ENCODE peak calls at places on chromosomes 3 and 15, in ten cellular contexts. D, P, E, G, R, C, S, I, B and M are unnamed samples. For H3K27me3, the result is how much of the 10 kb centered on the place peaks cover.

GRCh38 chr15:25180606-25181289 is 226.0 kb downstream of the SNRPN start:
- DNase-seq in D (peak), P (no peak), E (no peak), G (no peak), R (peak), C (no peak), S (no peak), I (no peak), B (peak), M (no peak)

GRCh38 chr3:10556312-10556711 is 50.9 kb upstream of the ATP2B2 start:
- DNase-seq in D (no peak), P (no peak), E (no peak), G (no peak), R (no peak), C (no peak), S (no peak), I (no peak), B (no peak), M (no peak)

GRCh38 chr15:88674661-88675060 is 35.8 kb downstream of the ISG20 start:
- DNase-seq in D (no peak), P (no peak), E (no peak), G (no peak), R (no peak), C (no peak), S (no peak), I (no peak), B (no peak), M (no peak)

GRCh38 chr15:70526221-70526973 is 237.0 kb downstream of the UACA start:
- DNase-seq in D (no peak), P (peak), E (peak), G (peak), R (no peak), C (no peak), S (peak), I (peak), B (peak), M (no peak)

GRCh38 chr3:86921981-86922680 is 68.8 kb downstream of the VGLL3 start:
- DNase-seq in D (no peak), P (peak), E (no peak), G (no peak), R (no peak), C (no peak), S (peak), I (peak), B (no peak), M (no peak)

GRCh38 chr15:81098884-81099601 is 35.0 kb upstream of the CFAP161 start:
- DNase-seq in D (no peak), P (no peak), E (no peak), G (no peak), R (no peak), C (no peak), S (no peak), I (no peak), B (peak), M (no peak)

GRCh38 chr3:7285502-7285901 is 424.6 kb downstream of the GRM7 start:
- DNase-seq in D (no peak), P (no peak), E (no peak), G (no peak), R (no peak), C (no peak), S (no peak), I (no peak), B (no peak), M (no peak)

GRCh38 chr3:13546667-13547171 is 2.2 kb upstream of the FBLN2 start:
- DNase-seq in D (no peak), P (peak), E (no peak), G (peak), R (no peak), C (no peak), S (peak), I (peak), B (no peak), M (no peak)

GRCh38 chr3:59163953-59164352 is 114.1 kb upstream of the CFAP20DC start:
- DNase-seq in D (no peak), P (peak), E (no peak), G (no peak), R (no peak), C (no peak), S (peak), I (no peak), B (no peak), M (no peak)

GRCh38 chr3:99690761-99691369 is 52.5 kb downstream of the COL8A1 start:
- DNase-seq in D (no peak), P (no peak), E (no peak), G (no peak), R (no peak), C (no peak), S (no peak), I (no peak), B (no peak), M (no peak)

GRCh38 chr3:10286596-10287295 is 6.0 kb downstream of the GHRL start:
- DNase-seq in D (no peak), P (peak), E (peak), G (peak), R (no peak), C (peak), S (peak), I (peak), B (no peak), M (no peak)

GRCh38 chr3:170848294-170848917 is 21.6 kb downstream of the RPL22L1 start:
- DNase-seq in D (no peak), P (no peak), E (no peak), G (peak), R (no peak), C (no peak), S (peak), I (peak), B (no peak), M (no peak)

GRCh38 chr3:26058774-26059455 is 269.0 kb downstream of the OXSM start:
- DNase-seq in D (no peak), P (no peak), E (no peak), G (no peak), R (no peak), C (no peak), S (no peak), I (no peak), B (no peak), M (no peak)

GRCh38 chr3:197151562-197151961 is 121.9 kb upstream of the MELTF start:
- DNase-seq in D (peak), P (peak), E (no peak), G (peak), R (no peak), C (no peak), S (peak), I (peak), B (no peak), M (peak)

GRCh38 chr3:25592510-25592968 is 72.2 kb downstream of the TOP2B start:
- DNase-seq in D (no peak), P (peak), E (no peak), G (peak), R (no peak), C (no peak), S (peak), I (peak), B (no peak), M (peak)

GRCh38 chr3:178709047-178709446 is 172.8 kb downstream of the KCNMB2 start:
- DNase-seq in D (no peak), P (no peak), E (no peak), G (no peak), R (no peak), C (no peak), S (no peak), I (no peak), B (no peak), M (no peak)

GRCh38 chr3:23611737-23612295 is 193.9 kb upstream of the UBE2E1 start:
- DNase-seq in D (peak), P (peak), E (no peak), G (peak), R (peak), C (no peak), S (peak), I (peak), B (no peak), M (no peak)

GRCh38 chr3:101690972-101691371 is 4.5 kb upstream of the RPL24 start:
- DNase-seq in D (no peak), P (no peak), E (no peak), G (no peak), R (no peak), C (no peak), S (no peak), I (no peak), B (no peak), M (no peak)

GRCh38 chr3:103112273-103112672 is 677.5 kb downstream of the ZPLD1 start:
- DNase-seq in D (no peak), P (no peak), E (no peak), G (no peak), R (no peak), C (no peak), S (no peak), I (no peak), B (no peak), M (no peak)

GRCh38 chr3:113643583-113643982 is 52.9 kb downstream of the USF3 start:
- DNase-seq in D (no peak), P (no peak), E (no peak), G (no peak), R (no peak), C (no peak), S (no peak), I (no peak), B (no peak), M (no peak)

GRCh38 chr3:9214599-9214998 is 34.8 kb downstream of the SRGAP3 start:
- DNase-seq in D (no peak), P (peak), E (no peak), G (no peak), R (no peak), C (no peak), S (peak), I (peak), B (no peak), M (peak)

GRCh38 chr3:144900366-144900765 is 928.7 kb downstream of the DIPK2A start:
- DNase-seq in D (no peak), P (no peak), E (no peak), G (no peak), R (no peak), C (no peak), S (peak), I (peak), B (no peak), M (no peak)

GRCh38 chr3:168839692-168840091 is 744.0 kb upstream of the GOLIM4 start:
- DNase-seq in D (no peak), P (no peak), E (no peak), G (no peak), R (no peak), C (no peak), S (no peak), I (no peak), B (no peak), M (no peak)

GRCh38 chr3:69320867-69321266 is 65.0 kb downstream of the FRMD4B start:
- DNase-seq in D (no peak), P (no peak), E (no peak), G (no peak), R (no peak), C (no peak), S (no peak), I (no peak), B (no peak), M (no peak)

GRCh38 chr15:57284535-57284934 is 91.8 kb upstream of the CGNL1 start:
- DNase-seq in D (no peak), P (no peak), E (no peak), G (no peak), R (no peak), C (no peak), S (no peak), I (no peak), B (no peak), M (no peak)

GRCh38 chr3:134883697-134884385 is 88.8 kb downstream of the EPHB1 start:
- DNase-seq in D (no peak), P (peak), E (no peak), G (no peak), R (no peak), C (no peak), S (peak), I (no peak), B (peak), M (no peak)

GRCh38 chr15:76904461-76905012 is 603 bp downstream of the SCAPER start:
- DNase-seq in D (peak), P (no peak), E (peak), G (peak), R (no peak), C (peak), S (peak), I (peak), B (no peak), M (no peak)

GRCh38 chr3:16249336-16249735 is 15.4 kb downstream of the DPH3 start:
- DNase-seq in D (no peak), P (no peak), E (no peak), G (peak), R (no peak), C (no peak), S (peak), I (peak), B (peak), M (no peak)

GRCh38 chr3:66121288-66121687 is 82.6 kb upstream of the MAGI1 start:
- DNase-seq in D (no peak), P (peak), E (no peak), G (peak), R (no peak), C (no peak), S (peak), I (peak), B (no peak), M (no peak)

GRCh38 chr3:50336452-50337174 is 4.0 kb downstream of the RASSF1 start:
- DNase-seq in D (peak), P (no peak), E (no peak), G (no peak), R (no peak), C (no peak), S (peak), I (peak), B (no peak), M (no peak)

GRCh38 chr3:107846282-107846852 is 244.5 kb downstream of the CD47 start:
- DNase-seq in D (peak), P (peak), E (peak), G (peak), R (no peak), C (peak), S (peak), I (peak), B (no peak), M (peak)

GRCh38 chr3:48157215-48157840 is 30.9 kb downstream of the CDC25A start:
- DNase-seq in D (no peak), P (peak), E (no peak), G (no peak), R (no peak), C (no peak), S (peak), I (no peak), B (peak), M (no peak)

GRCh38 chr15:74399511-74400312 is 32.3 kb upstream of the CYP11A1 start:
- DNase-seq in D (no peak), P (peak), E (no peak), G (peak), R (no peak), C (peak), S (peak), I (no peak), B (peak), M (no peak)

GRCh38 chr3:128681277-128681829 is 30.7 kb upstream of the RPN1 start:
- DNase-seq in D (no peak), P (peak), E (no peak), G (no peak), R (no peak), C (no peak), S (no peak), I (no peak), B (no peak), M (no peak)

DNA sequence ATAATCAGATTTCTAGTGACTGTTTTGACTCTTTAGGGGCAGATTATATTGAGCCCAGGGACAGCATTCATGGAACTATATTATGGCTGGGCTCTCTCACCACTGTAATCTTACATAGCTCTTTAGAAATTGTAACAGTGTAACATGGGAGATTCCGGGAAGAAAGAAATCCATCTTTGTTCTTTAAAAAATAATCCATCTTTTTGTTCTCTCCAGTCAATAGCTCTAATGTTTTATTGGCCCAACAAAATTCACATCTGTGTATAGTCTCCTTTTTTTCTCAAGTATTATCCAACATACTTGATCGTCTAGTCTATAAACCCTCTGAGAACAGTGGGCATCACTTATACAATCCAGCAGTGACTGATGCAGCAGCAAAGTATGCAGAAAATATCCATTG is 277.1 kb upstream of the PLSCR5 start:
- DNase-seq in D (no peak), P (no peak), E (no peak), G (no peak), R (no peak), C (no peak), S (no peak), I (no peak), B (no peak), M (no peak)
- H3K27me3 ChIP-seq in D (under half), P (under half), E (under half), G (under half), R (under half), C (under half), S (under half), I (under half), B (under half), M (under half)

DNA sequence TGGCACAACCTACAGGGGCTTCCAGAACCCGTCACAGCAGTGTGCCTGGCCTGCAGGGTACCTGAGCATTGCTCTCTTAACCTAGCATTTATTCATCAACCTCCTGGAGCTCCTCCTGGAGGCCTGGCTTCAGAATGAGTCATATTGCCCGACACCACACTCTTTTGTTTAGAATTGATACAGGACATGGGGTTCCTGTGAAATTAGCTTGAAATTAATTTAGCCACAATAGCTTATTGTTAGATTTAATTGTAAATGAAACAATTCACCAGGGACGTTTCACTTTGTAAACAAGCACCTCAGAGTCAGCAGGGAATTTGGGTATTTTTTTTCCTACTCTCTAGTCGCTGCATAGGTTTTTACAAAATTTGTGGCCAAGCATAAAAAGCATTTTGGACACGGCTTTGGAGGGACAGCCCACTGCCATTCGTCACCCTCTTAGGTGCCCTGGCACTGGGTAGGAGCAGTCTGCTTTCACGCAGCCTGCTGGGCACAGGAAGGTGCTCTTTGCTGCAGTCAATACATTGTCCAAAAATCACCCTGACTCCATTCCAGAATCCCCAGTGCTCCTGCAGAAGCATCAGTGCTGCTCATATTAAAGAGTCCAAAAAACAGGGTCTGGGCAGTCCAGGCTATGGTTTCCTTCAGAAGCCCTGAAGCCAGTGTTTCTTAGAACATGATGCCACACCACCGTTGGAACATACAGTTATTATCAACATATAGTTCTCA is 60.8 kb upstream of the MEF2A start:
- DNase-seq in D (no peak), P (peak), E (peak), G (peak), R (no peak), C (no peak), S (peak), I (peak), B (peak), M (no peak)
- H3K4me3 ChIP-seq in D (no peak), P (no peak), E (no peak), G (no peak), R (no peak), C (no peak), S (no peak), I (no peak), B (no peak), M (no peak)

DNA sequence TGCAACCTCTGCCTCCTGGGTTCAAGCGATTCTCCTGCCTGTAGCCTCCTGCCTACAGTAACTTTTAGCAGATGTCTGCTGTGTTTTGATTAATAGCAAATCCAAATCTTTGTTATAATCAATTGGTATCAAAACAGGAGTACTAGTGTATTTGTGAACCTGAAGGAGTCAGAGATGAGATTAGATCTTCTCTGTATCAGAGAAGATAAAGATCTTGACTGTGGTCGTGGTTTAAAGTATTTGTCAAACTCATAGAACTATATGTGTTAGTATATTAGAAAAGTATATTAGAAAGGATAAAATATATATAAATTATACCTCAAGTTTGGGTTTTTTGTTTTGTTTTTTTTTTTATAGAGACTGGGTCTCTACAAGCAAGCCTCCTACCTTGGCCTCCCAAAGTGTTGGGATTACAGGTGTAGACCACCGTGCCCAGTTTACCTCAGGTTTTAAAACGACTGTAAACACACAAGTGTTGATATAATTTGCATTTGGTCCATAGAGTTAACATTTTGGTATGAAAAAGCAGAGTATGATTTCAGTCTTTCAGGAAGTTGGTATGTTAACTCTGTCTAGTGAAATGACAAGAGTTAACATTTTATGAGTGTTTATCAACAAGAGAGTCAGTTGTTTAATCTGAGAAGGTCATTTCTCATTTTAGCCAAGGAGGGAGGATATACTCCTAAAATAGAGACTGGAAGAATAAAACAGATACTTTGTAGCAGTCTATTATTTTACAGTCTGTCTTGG is 18.3 kb downstream of the RTF1 start:
- DNase-seq in D (no peak), P (no peak), E (no peak), G (no peak), R (no peak), C (no peak), S (no peak), I (no peak), B (no peak), M (no peak)
- H3K27me3 ChIP-seq in D (under half), P (under half), E (under half), G (under half), R (under half), C (under half), S (under half), I (under half), B (under half), M (under half)

GRCh38 chr15:27669641-27670040 is 429.5 kb downstream of the OCA2 start:
- DNase-seq in D (no peak), P (no peak), E (no peak), G (no peak), R (no peak), C (no peak), S (no peak), I (no peak), B (no peak), M (no peak)

GRCh38 chr15:27665002-27665401 is 434.1 kb downstream of the OCA2 start:
- DNase-seq in D (no peak), P (no peak), E (no peak), G (no peak), R (no peak), C (no peak), S (no peak), I (no peak), B (no peak), M (no peak)

GRCh38 chr15:27671794-27672438 is 427.2 kb downstream of the OCA2 start:
- DNase-seq in D (no peak), P (no peak), E (no peak), G (no peak), R (no peak), C (no peak), S (no peak), I (no peak), B (no peak), M (no peak)

GRCh38 chr15:27670481-27670880 is 428.6 kb downstream of the OCA2 start:
- DNase-seq in D (no peak), P (no peak), E (no peak), G (no peak), R (no peak), C (no peak), S (no peak), I (no peak), B (no peak), M (no peak)

DNA sequence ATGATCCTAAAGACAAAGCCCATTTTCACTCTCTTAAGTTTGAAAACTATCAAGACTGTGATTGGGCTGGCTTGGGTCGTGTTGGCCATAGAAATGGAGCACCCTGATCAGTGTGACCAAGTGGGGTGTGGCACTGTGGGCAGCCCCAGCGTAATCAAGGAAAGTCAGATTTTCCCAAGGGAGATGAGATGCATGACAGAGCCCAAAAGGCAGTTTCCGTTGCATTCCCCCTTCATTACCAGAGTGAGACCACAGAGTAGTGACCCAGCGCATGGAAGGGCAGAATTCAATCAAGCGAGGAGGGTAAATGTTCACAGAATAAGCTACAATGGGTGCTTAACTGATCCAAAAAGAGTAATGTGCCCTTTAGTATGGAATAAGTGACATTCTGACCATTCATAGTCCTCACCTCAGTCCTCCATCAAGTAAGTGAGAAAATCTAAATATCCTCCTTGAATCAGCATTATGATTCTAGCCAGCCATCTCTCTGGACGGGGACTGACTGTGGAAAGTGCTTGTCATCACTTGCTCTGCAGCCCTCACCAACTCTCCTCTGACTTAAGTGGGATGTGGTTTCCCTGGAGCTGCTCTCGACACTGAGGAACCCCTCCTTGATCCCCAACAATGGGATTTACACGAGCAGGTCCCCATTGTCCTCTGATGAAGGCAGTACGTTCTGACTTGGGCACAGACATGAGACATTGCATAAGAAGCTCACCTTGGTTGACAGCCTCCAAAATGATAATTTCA is 430.5 kb downstream of the OCA2 start:
- DNase-seq in D (no peak), P (no peak), E (no peak), G (no peak), R (no peak), C (no peak), S (no peak), I (no peak), B (no peak), M (no peak)
- H3K4me3 ChIP-seq in D (no peak), P (no peak), E (no peak), G (no peak), R (no peak), C (no peak), S (no peak), I (no peak), B (no peak), M (no peak)